ENCODE peak calls at places on chromosomes 3 and 15, in seven cellular contexts. One of them, this sample, is unnamed.
A peak's percentile ranks its signal among the peaks of the same experiment; 100 is the strongest.

GRCh38 chr15:70088887-70089691 is 8.6 kb downstream of the TLE3 start:
- DNase-seq in Daoy: peak; percentile 13
- DNase-seq in suprapubic skin: no peak
- DNase-seq in A172: no peak
- DNase-seq in activated naive CD4-positive, alpha-beta T cell treated with anti-CD3 and anti-CD28 coated beads, Interleukin-2, amount 10 ng/mL, durations not matched to agents 7 days and 5 days: no peak
- DNase-seq in naive thymus-derived CD4-positive, alpha-beta T cell: no peak
- DNase-seq in H4: no peak
- DNase-seq in this sample: no peak

GRCh38 chr3:72782521-72782920 is 65.7 kb downstream of the SHQ1 start:
- DNase-seq in Daoy: no peak
- DNase-seq in suprapubic skin: no peak
- DNase-seq in A172: no peak
- DNase-seq in activated naive CD4-positive, alpha-beta T cell treated with anti-CD3 and anti-CD28 coated beads, Interleukin-2, amount 10 ng/mL, durations not matched to agents 7 days and 5 days: no peak
- DNase-seq in naive thymus-derived CD4-positive, alpha-beta T cell: no peak
- DNase-seq in H4: no peak
- DNase-seq in this sample: no peak

GRCh38 chr15:73794501-73795133 is 41.5 kb upstream of the INSYN1 start:
- DNase-seq in Daoy: peak; percentile 32
- DNase-seq in suprapubic skin: no peak
- DNase-seq in A172: peak; percentile 54
- DNase-seq in activated naive CD4-positive, alpha-beta T cell treated with anti-CD3 and anti-CD28 coated beads, Interleukin-2, amount 10 ng/mL, durations not matched to agents 7 days and 5 days: no peak
- DNase-seq in naive thymus-derived CD4-positive, alpha-beta T cell: no peak
- DNase-seq in H4: peak; percentile 25
- DNase-seq in this sample: no peak

GRCh38 chr15:35630570-35630969 is 84.6 kb upstream of the DPH6 start:
- DNase-seq in Daoy: no peak
- DNase-seq in suprapubic skin: no peak
- DNase-seq in A172: no peak
- DNase-seq in activated naive CD4-positive, alpha-beta T cell treated with anti-CD3 and anti-CD28 coated beads, Interleukin-2, amount 10 ng/mL, durations not matched to agents 7 days and 5 days: no peak
- DNase-seq in naive thymus-derived CD4-positive, alpha-beta T cell: no peak
- DNase-seq in H4: no peak
- DNase-seq in this sample: no peak

GRCh38 chr15:84947947-84948830 is 33.5 kb upstream of the PDE8A start:
- DNase-seq in Daoy: peak; percentile 61
- DNase-seq in suprapubic skin: no peak
- DNase-seq in A172: peak; percentile 50
- DNase-seq in activated naive CD4-positive, alpha-beta T cell treated with anti-CD3 and anti-CD28 coated beads, Interleukin-2, amount 10 ng/mL, durations not matched to agents 7 days and 5 days: no peak
- DNase-seq in naive thymus-derived CD4-positive, alpha-beta T cell: no peak
- DNase-seq in H4: no peak
- DNase-seq in this sample: peak; percentile 17

GRCh38 chr3:74561881-74562280 is 52.6 kb downstream of the CNTN3 start:
- DNase-seq in Daoy: no peak
- DNase-seq in suprapubic skin: no peak
- DNase-seq in A172: no peak
- DNase-seq in activated naive CD4-positive, alpha-beta T cell treated with anti-CD3 and anti-CD28 coated beads, Interleukin-2, amount 10 ng/mL, durations not matched to agents 7 days and 5 days: no peak
- DNase-seq in naive thymus-derived CD4-positive, alpha-beta T cell: no peak
- DNase-seq in H4: no peak
- DNase-seq in this sample: no peak

GRCh38 chr3:129591932-129592331 is 14.5 kb downstream of the PLXND1 start:
- DNase-seq in Daoy: no peak
- DNase-seq in suprapubic skin: no peak
- DNase-seq in A172: no peak
- DNase-seq in activated naive CD4-positive, alpha-beta T cell treated with anti-CD3 and anti-CD28 coated beads, Interleukin-2, amount 10 ng/mL, durations not matched to agents 7 days and 5 days: no peak
- DNase-seq in naive thymus-derived CD4-positive, alpha-beta T cell: no peak
- DNase-seq in H4: no peak
- DNase-seq in this sample: no peak

GRCh38 chr15:101267320-101268104 is 9.8 kb downstream of the SELENOS start:
- DNase-seq in Daoy: peak; percentile 59
- DNase-seq in suprapubic skin: no peak
- DNase-seq in A172: peak; percentile 69
- DNase-seq in activated naive CD4-positive, alpha-beta T cell treated with anti-CD3 and anti-CD28 coated beads, Interleukin-2, amount 10 ng/mL, durations not matched to agents 7 days and 5 days: no peak
- DNase-seq in naive thymus-derived CD4-positive, alpha-beta T cell: no peak
- DNase-seq in H4: peak; percentile 34
- DNase-seq in this sample: no peak

GRCh38 chr15:41511331-41512077 is 2.1 kb downstream of the LTK start:
- DNase-seq in Daoy: no peak
- DNase-seq in suprapubic skin: no peak
- DNase-seq in A172: no peak
- DNase-seq in activated naive CD4-positive, alpha-beta T cell treated with anti-CD3 and anti-CD28 coated beads, Interleukin-2, amount 10 ng/mL, durations not matched to agents 7 days and 5 days: no peak
- DNase-seq in naive thymus-derived CD4-positive, alpha-beta T cell: no peak
- DNase-seq in H4: no peak
- DNase-seq in this sample: no peak

GRCh38 chr15:92803852-92804609 is 96.1 kb upstream of the CHD2 start:
- DNase-seq in Daoy: peak; percentile 97
- DNase-seq in suprapubic skin: peak; percentile 93
- DNase-seq in A172: peak; percentile 100
- DNase-seq in activated naive CD4-positive, alpha-beta T cell treated with anti-CD3 and anti-CD28 coated beads, Interleukin-2, amount 10 ng/mL, durations not matched to agents 7 days and 5 days: peak; percentile 58
- DNase-seq in naive thymus-derived CD4-positive, alpha-beta T cell: no peak
- DNase-seq in H4: peak; percentile 99
- DNase-seq in this sample: peak; percentile 81

GRCh38 chr3:171876651-171877272 is 33.6 kb downstream of the TMEM212 start:
- DNase-seq in Daoy: peak; percentile 65
- DNase-seq in suprapubic skin: no peak
- DNase-seq in A172: peak; percentile 95
- DNase-seq in activated naive CD4-positive, alpha-beta T cell treated with anti-CD3 and anti-CD28 coated beads, Interleukin-2, amount 10 ng/mL, durations not matched to agents 7 days and 5 days: no peak
- DNase-seq in naive thymus-derived CD4-positive, alpha-beta T cell: no peak
- DNase-seq in H4: peak; percentile 78
- DNase-seq in this sample: no peak

GRCh38 chr3:127785711-127786265 is 36.5 kb downstream of the MGLL start:
- DNase-seq in Daoy: no peak
- DNase-seq in suprapubic skin: no peak
- DNase-seq in A172: no peak
- DNase-seq in activated naive CD4-positive, alpha-beta T cell treated with anti-CD3 and anti-CD28 coated beads, Interleukin-2, amount 10 ng/mL, durations not matched to agents 7 days and 5 days: no peak
- DNase-seq in naive thymus-derived CD4-positive, alpha-beta T cell: no peak
- DNase-seq in H4: no peak
- DNase-seq in this sample: no peak

GRCh38 chr15:45151998-45152828 is 22.4 kb downstream of the DUOX1 start:
- DNase-seq in Daoy: no peak
- DNase-seq in suprapubic skin: no peak
- DNase-seq in A172: no peak
- DNase-seq in activated naive CD4-positive, alpha-beta T cell treated with anti-CD3 and anti-CD28 coated beads, Interleukin-2, amount 10 ng/mL, durations not matched to agents 7 days and 5 days: no peak
- DNase-seq in naive thymus-derived CD4-positive, alpha-beta T cell: no peak
- DNase-seq in H4: no peak
- DNase-seq in this sample: no peak

This sample was measured in SJCRH30.